ENCODE peak calls at places on chromosomes 12 and 14, in six cellular contexts. One of them, this sample, is unnamed.

GRCh38 chr12:133233006-133233405 is 2.7 kb downstream of the ANHX start:
- DNase-seq in A549: no peak
- DNase-seq in stomach: no peak
- DNase-seq in SK-N-SH: no peak
- DNase-seq in tibial nerve: no peak
- DNase-seq in sigmoid colon: no peak
- DNase-seq in this sample: no peak

GRCh38 chr12:108116254-108116653 is 12.8 kb upstream of the WSCD2 start:
- DNase-seq in A549: no peak
- DNase-seq in stomach: no peak
- DNase-seq in SK-N-SH: no peak
- DNase-seq in tibial nerve: no peak
- DNase-seq in sigmoid colon: no peak
- DNase-seq in this sample: no peak

GRCh38 chr12:84361651-84362551 is 550.7 kb downstream of the SLC6A15 start:
- DNase-seq in A549: no peak
- DNase-seq in stomach: no peak
- DNase-seq in SK-N-SH: no peak
- DNase-seq in tibial nerve: no peak
- DNase-seq in sigmoid colon: no peak
- DNase-seq in this sample: peak; percentile 17

GRCh38 chr14:42437809-42438208 is 831.1 kb downstream of the LRFN5 start:
- DNase-seq in A549: no peak
- DNase-seq in stomach: no peak
- DNase-seq in SK-N-SH: no peak
- DNase-seq in tibial nerve: no peak
- DNase-seq in sigmoid colon: no peak
- DNase-seq in this sample: no peak

GRCh38 chr12:13024151-13024946 is 19.8 kb upstream of the FAM234B start:
- DNase-seq in A549: peak; percentile 73
- DNase-seq in stomach: peak; percentile 31
- DNase-seq in SK-N-SH: no peak
- DNase-seq in tibial nerve: peak; percentile 64
- DNase-seq in sigmoid colon: no peak
- DNase-seq in this sample: no peak

GRCh38 chr14:102764220-102764671 is 13.0 kb upstream of the TRAF3 start:
- DNase-seq in A549: no peak
- DNase-seq in stomach: no peak
- DNase-seq in SK-N-SH: no peak
- DNase-seq in tibial nerve: no peak
- DNase-seq in sigmoid colon: no peak
- DNase-seq in this sample: no peak

GRCh38 chr12:5873341-5873919 is 71.6 kb downstream of the ANO2 start:
- DNase-seq in A549: no peak
- DNase-seq in stomach: no peak
- DNase-seq in SK-N-SH: no peak
- DNase-seq in tibial nerve: no peak
- DNase-seq in sigmoid colon: no peak
- DNase-seq in this sample: no peak

GRCh38 chr14:73741876-73742519 is 27.8 kb upstream of the PNMA1 start:
- DNase-seq in A549: no peak
- DNase-seq in stomach: no peak
- DNase-seq in SK-N-SH: peak; percentile 44
- DNase-seq in tibial nerve: no peak
- DNase-seq in sigmoid colon: peak; percentile 70
- DNase-seq in this sample: no peak

GRCh38 chr14:65485516-65485915 is 73.0 kb downstream of the FUT8 start:
- DNase-seq in A549: no peak
- DNase-seq in stomach: no peak
- DNase-seq in SK-N-SH: no peak
- DNase-seq in tibial nerve: no peak
- DNase-seq in sigmoid colon: no peak
- DNase-seq in this sample: no peak

GRCh38 chr14:31576949-31577348 is 15.7 kb downstream of the NUBPL start:
- DNase-seq in A549: no peak
- DNase-seq in stomach: no peak
- DNase-seq in SK-N-SH: no peak
- DNase-seq in tibial nerve: no peak
- DNase-seq in sigmoid colon: no peak
- DNase-seq in this sample: no peak

GRCh38 chr12:304815-305214 is 42.2 kb upstream of the SLC6A13 start:
- DNase-seq in A549: no peak
- DNase-seq in stomach: no peak
- DNase-seq in SK-N-SH: no peak
- DNase-seq in tibial nerve: no peak
- DNase-seq in sigmoid colon: no peak
- DNase-seq in this sample: no peak

GRCh38 chr12:31035226-31035625 is 38.4 kb upstream of the DDX11 start:
- DNase-seq in A549: no peak
- DNase-seq in stomach: no peak
- DNase-seq in SK-N-SH: no peak
- DNase-seq in tibial nerve: no peak
- DNase-seq in sigmoid colon: no peak
- DNase-seq in this sample: no peak

GRCh38 chr14:34539407-34540180 is at the start of gene EAPP:
- DNase-seq in A549: peak; percentile 99
- DNase-seq in stomach: peak; percentile 99
- DNase-seq in SK-N-SH: peak; percentile 96
- DNase-seq in tibial nerve: peak; percentile 94
- DNase-seq in sigmoid colon: peak; percentile 99
- DNase-seq in this sample: peak; percentile 98

GRCh38 chr14:23568021-23568599 is 519 bp upstream of the AP1G2 start:
- DNase-seq in A549: no peak
- DNase-seq in stomach: no peak
- DNase-seq in SK-N-SH: no peak
- DNase-seq in tibial nerve: no peak
- DNase-seq in sigmoid colon: peak; percentile 60
- DNase-seq in this sample: no peak

GRCh38 chr12:12095016-12095415 is 24.3 kb downstream of the BCL2L14 start:
- DNase-seq in A549: no peak
- DNase-seq in stomach: no peak
- DNase-seq in SK-N-SH: peak; percentile 39
- DNase-seq in tibial nerve: no peak
- DNase-seq in sigmoid colon: no peak
- DNase-seq in this sample: no peak

GRCh38 chr12:4080213-4080612 is 193.3 kb upstream of the CCND2 start:
- DNase-seq in A549: no peak
- DNase-seq in stomach: no peak
- DNase-seq in SK-N-SH: no peak
- DNase-seq in tibial nerve: no peak
- DNase-seq in sigmoid colon: no peak
- DNase-seq in this sample: no peak

GRCh38 chr14:65599375-65599774 is 186.8 kb downstream of the FUT8 start:
- DNase-seq in A549: no peak
- DNase-seq in stomach: no peak
- DNase-seq in SK-N-SH: no peak
- DNase-seq in tibial nerve: no peak
- DNase-seq in sigmoid colon: no peak
- DNase-seq in this sample: no peak

GRCh38 chr12:104416160-104416559 is 40.6 kb upstream of the CHST11 start:
- DNase-seq in A549: no peak
- DNase-seq in stomach: no peak
- DNase-seq in SK-N-SH: no peak
- DNase-seq in tibial nerve: no peak
- DNase-seq in sigmoid colon: no peak
- DNase-seq in this sample: no peak

GRCh38 chr12:50621435-50622304 is 116.9 kb downstream of the DIP2B start:
- DNase-seq in A549: no peak
- DNase-seq in stomach: no peak
- DNase-seq in SK-N-SH: no peak
- DNase-seq in tibial nerve: no peak
- DNase-seq in sigmoid colon: no peak
- DNase-seq in this sample: no peak

GRCh38 chr12:50579757-50580267 is 75.0 kb downstream of the DIP2B start:
- DNase-seq in A549: peak; percentile 67
- DNase-seq in stomach: no peak
- DNase-seq in SK-N-SH: no peak
- DNase-seq in tibial nerve: no peak
- DNase-seq in sigmoid colon: no peak
- DNase-seq in this sample: no peak

GRCh38 chr12:101074940-101075680 is 134.9 kb downstream of the SLC5A8 start:
- DNase-seq in A549: no peak
- DNase-seq in stomach: no peak
- DNase-seq in SK-N-SH: no peak
- DNase-seq in tibial nerve: no peak
- DNase-seq in sigmoid colon: no peak
- DNase-seq in this sample: no peak

GRCh38 chr12:131482199-131482598 is 228.7 kb upstream of the SFSWAP start:
- DNase-seq in A549: no peak
- DNase-seq in stomach: no peak
- DNase-seq in SK-N-SH: no peak
- DNase-seq in tibial nerve: no peak
- DNase-seq in sigmoid colon: no peak
- DNase-seq in this sample: no peak

GRCh38 chr12:13428538-13429265 is 232.2 kb downstream of the EMP1 start:
- DNase-seq in A549: no peak
- DNase-seq in stomach: no peak
- DNase-seq in SK-N-SH: no peak
- DNase-seq in tibial nerve: no peak
- DNase-seq in sigmoid colon: peak; percentile 66
- DNase-seq in this sample: no peak

GRCh38 chr12:29148065-29148957 is 767 bp upstream of the FAR2 start:
- DNase-seq in A549: peak; percentile 5
- DNase-seq in stomach: no peak
- DNase-seq in SK-N-SH: peak; percentile 80
- DNase-seq in tibial nerve: peak; percentile 52
- DNase-seq in sigmoid colon: peak; percentile 83
- DNase-seq in this sample: no peak

GRCh38 chr12:104576980-104577925 is 120.5 kb downstream of the CHST11 start:
- DNase-seq in A549: no peak
- DNase-seq in stomach: no peak
- DNase-seq in SK-N-SH: no peak
- DNase-seq in tibial nerve: no peak
- DNase-seq in sigmoid colon: no peak
- DNase-seq in this sample: no peak

GRCh38 chr14:95222870-95223398 is 65.6 kb upstream of the DICER1 start:
- DNase-seq in A549: no peak
- DNase-seq in stomach: no peak
- DNase-seq in SK-N-SH: no peak
- DNase-seq in tibial nerve: no peak
- DNase-seq in sigmoid colon: peak; percentile 28
- DNase-seq in this sample: no peak

GRCh38 chr14:20679907-20680306 is 4.5 kb upstream of the RNASE4 start:
- DNase-seq in A549: peak; percentile 72
- DNase-seq in stomach: no peak
- DNase-seq in SK-N-SH: peak; percentile 29
- DNase-seq in tibial nerve: no peak
- DNase-seq in sigmoid colon: no peak
- DNase-seq in this sample: no peak

GRCh38 chr12:130439250-130439649 is 101.6 kb downstream of the PIWIL1 start:
- DNase-seq in A549: no peak
- DNase-seq in stomach: no peak
- DNase-seq in SK-N-SH: no peak
- DNase-seq in tibial nerve: no peak
- DNase-seq in sigmoid colon: peak; percentile 25
- DNase-seq in this sample: no peak

GRCh38 chr14:91261115-91261514 is 16.6 kb upstream of the GPR68 start:
- DNase-seq in A549: no peak
- DNase-seq in stomach: no peak
- DNase-seq in SK-N-SH: no peak
- DNase-seq in tibial nerve: no peak
- DNase-seq in sigmoid colon: no peak
- DNase-seq in this sample: no peak

GRCh38 chr14:101077511-101078074 is 174.1 kb upstream of the RTL1 start:
- DNase-seq in A549: no peak
- DNase-seq in stomach: peak; percentile 13
- DNase-seq in SK-N-SH: peak; percentile 73
- DNase-seq in tibial nerve: no peak
- DNase-seq in sigmoid colon: peak; percentile 57
- DNase-seq in this sample: peak; percentile 46

GRCh38 chr12:49422038-49422575 is 54.8 kb downstream of the SPATS2 start:
- DNase-seq in A549: no peak
- DNase-seq in stomach: no peak
- DNase-seq in SK-N-SH: no peak
- DNase-seq in tibial nerve: no peak
- DNase-seq in sigmoid colon: no peak
- DNase-seq in this sample: no peak
- TF ChIP-seq EP300 in A549: no peak
- TF ChIP-seq EP300 in stomach: no peak
- TF ChIP-seq EP300 in SK-N-SH: no peak
- TF ChIP-seq EP300 in tibial nerve: no peak
- TF ChIP-seq EP300 in sigmoid colon: no peak
- TF ChIP-seq EP300 in this sample: no peak

GRCh38 chr14:39025250-39025809 is 77.7 kb downstream of the SEC23A start:
- DNase-seq in A549: no peak
- DNase-seq in stomach: no peak
- DNase-seq in SK-N-SH: no peak
- DNase-seq in tibial nerve: no peak
- DNase-seq in sigmoid colon: no peak
- DNase-seq in this sample: no peak

GRCh38 chr14:39029789-39030188 is 73.2 kb downstream of the SEC23A start:
- DNase-seq in A549: no peak
- DNase-seq in stomach: no peak
- DNase-seq in SK-N-SH: no peak
- DNase-seq in tibial nerve: no peak
- DNase-seq in sigmoid colon: no peak
- DNase-seq in this sample: no peak

GRCh38 chr14:39023939-39024871 is 78.8 kb downstream of the SEC23A start:
- DNase-seq in A549: no peak
- DNase-seq in stomach: no peak
- DNase-seq in SK-N-SH: no peak
- DNase-seq in tibial nerve: no peak
- DNase-seq in sigmoid colon: no peak
- DNase-seq in this sample: no peak

GRCh38 chr14:39028620-39029019 is 74.4 kb downstream of the SEC23A start:
- DNase-seq in A549: no peak
- DNase-seq in stomach: no peak
- DNase-seq in SK-N-SH: no peak
- DNase-seq in tibial nerve: no peak
- DNase-seq in sigmoid colon: no peak
- DNase-seq in this sample: no peak

GRCh38 chr14:39025810-39026627 is 77.0 kb downstream of the SEC23A start:
- DNase-seq in A549: no peak
- DNase-seq in stomach: no peak
- DNase-seq in SK-N-SH: no peak
- DNase-seq in tibial nerve: no peak
- DNase-seq in sigmoid colon: no peak
- DNase-seq in this sample: no peak
- TF ChIP-seq EP300 in A549: no peak
- TF ChIP-seq EP300 in stomach: no peak
- TF ChIP-seq EP300 in SK-N-SH: no peak
- TF ChIP-seq EP300 in tibial nerve: no peak
- TF ChIP-seq EP300 in sigmoid colon: no peak
- TF ChIP-seq EP300 in this sample: no peak

GRCh38 chr14:46651526-46652144 is at the start of gene RPL10L:
- DNase-seq in A549: peak; percentile 23
- DNase-seq in stomach: no peak
- DNase-seq in SK-N-SH: peak; percentile 7
- DNase-seq in tibial nerve: no peak
- DNase-seq in sigmoid colon: no peak
- DNase-seq in this sample: no peak

GRCh38 chr14:46653031-46653775 is 1.6 kb upstream of the RPL10L start:
- DNase-seq in A549: no peak
- DNase-seq in stomach: no peak
- DNase-seq in SK-N-SH: no peak
- DNase-seq in tibial nerve: no peak
- DNase-seq in sigmoid colon: no peak
- DNase-seq in this sample: no peak
- TF ChIP-seq EP300 in A549: no peak
- TF ChIP-seq EP300 in stomach: no peak
- TF ChIP-seq EP300 in SK-N-SH: no peak
- TF ChIP-seq EP300 in tibial nerve: no peak
- TF ChIP-seq EP300 in sigmoid colon: no peak
- TF ChIP-seq EP300 in this sample: no peak

GRCh38 chr14:106509176-106509575 is 982.8 kb downstream of the TMEM121 start:
- DNase-seq in A549: no peak
- DNase-seq in stomach: no peak
- DNase-seq in SK-N-SH: no peak
- DNase-seq in tibial nerve: no peak
- DNase-seq in sigmoid colon: no peak
- DNase-seq in this sample: no peak
- TF ChIP-seq EP300 in A549: no peak
- TF ChIP-seq EP300 in stomach: no peak
- TF ChIP-seq EP300 in SK-N-SH: no peak
- TF ChIP-seq EP300 in tibial nerve: no peak
- TF ChIP-seq EP300 in sigmoid colon: no peak
- TF ChIP-seq EP300 in this sample: no peak

This sample was measured in ovary.